ENCODE peak calls at places on chromosomes 7 and 10, in seven cellular contexts. I is LoVo; N is stomach; E is neural progenitor cell; M is HFF-Myc; Q is T-cell; W is stimulated activated CD8-positive, alpha-beta memory T cell treated with anti-CD3 and anti-CD28 coated beads, Interleukin-7, amount 100 ng/mL, for 1 hour. F is an unnamed sample.

GRCh38 chr10:124223711-124224085 is 130.3 kb upstream of the CHST15 start:
- DNase-seq in N (no peak), W (no peak), M (no peak), Q (no peak), E (no peak), I (no peak), F (no peak)

GRCh38 chr10:77784856-77785255 is 141.7 kb downstream of the DLG5 start:
- DNase-seq in N (no peak), Q (no peak), I (no peak), W (no peak), E (no peak), M (no peak), F (no peak)

GRCh38 chr10:28857164-28857563 is 179.8 kb downstream of the BAMBI start:
- DNase-seq in Q (no peak), N (no peak), I (no peak), W (no peak), E (no peak), M (no peak), F (no peak)

GRCh38 chr10:21313691-21314090 is 211.8 kb downstream of the SKIDA1 start:
- DNase-seq in M (no peak), E (no peak), Q (no peak), W (no peak), N (no peak), I (no peak), F (no peak)

GRCh38 chr7:102119213-102119651 is 167.4 kb upstream of the SH2B2 start:
- DNase-seq in W (no peak), E (no peak), M (no peak), N (no peak), Q (no peak), I (no peak), F (no peak)

GRCh38 chr7:155277385-155277994 is 20.2 kb upstream of the INSIG1 start:
- DNase-seq in M (no peak), N (no peak), Q (no peak), I (peak; percentile 34), W (no peak), E (no peak), F (no peak)

GRCh38 chr7:129925416-129926002 is 27.3 kb downstream of the UBE2H start:
- DNase-seq in Q (no peak), W (no peak), M (no peak), I (no peak), E (no peak), N (no peak), F (no peak)

GRCh38 chr10:11179231-11180105 is 161.8 kb downstream of the CELF2 start:
- DNase-seq in N (no peak), E (no peak), Q (no peak), W (no peak), I (no peak), M (no peak), F (no peak)

GRCh38 chr10:6052247-6053221 is 9.6 kb downstream of the IL2RA start:
- DNase-seq in E (no peak), M (no peak), N (peak; percentile 28), W (peak; percentile 60), I (no peak), Q (peak; percentile 69), F (peak; percentile 66)